ENCODE peak calls at places on chromosomes 2 and 18, in nine cellular contexts. O is erythroblast; D is stimulated activated CD8-positive, alpha-beta memory T cell treated with anti-CD3 and anti-CD28 coated beads, Interleukin-4, amount 100 ng/mL, for 48 hours; M is NCI-H1105; L is NCI-H460; S is effector memory CD8-positive, alpha-beta T cell; X is tibial nerve; U is frontal cortex; E is caudate nucleus. I is an unnamed sample.

GRCh38 chr2:100683231-100683630 is 120.4 kb downstream of the PDCL3 start:
- DNase-seq in O (no peak), D (no peak), M (no peak), L (no peak), S (no peak), X (no peak), U (no peak), E (no peak), I (no peak)

GRCh38 chr2:118710481-118710880 is 137.0 kb downstream of the EN1 start:
- DNase-seq in O (no peak), D (no peak), M (no peak), L (no peak), S (no peak), X (no peak), U (no peak), E (no peak), I (no peak)

GRCh38 chr2:62537814-62538213 is 31.8 kb upstream of the TMEM17 start:
- DNase-seq in O (no peak), D (no peak), M (no peak), L (no peak), S (no peak), X (no peak), U (no peak), E (no peak), I (no peak)

GRCh38 chr18:78814321-78814720 is 165.3 kb upstream of the SALL3 start:
- DNase-seq in O (no peak), D (no peak), M (no peak), L (no peak), S (no peak), X (no peak), U (no peak), E (no peak), I (peak; percentile 54)

GRCh38 chr2:70549064-70549710 is 4.4 kb downstream of the TGFA start:
- DNase-seq in O (no peak), D (no peak), M (no peak), L (no peak), S (no peak), X (no peak), U (no peak), E (no peak), I (no peak)

GRCh38 chr2:174836345-174836999 is 72.2 kb upstream of the CHRNA1 start:
- DNase-seq in O (no peak), D (no peak), M (no peak), L (no peak), S (no peak), X (no peak), U (no peak), E (no peak), I (no peak)

GRCh38 chr2:105515581-105516415 is 116.9 kb upstream of the FHL2 start:
- DNase-seq in O (no peak), D (no peak), M (peak; percentile 58), L (no peak), S (no peak), X (no peak), U (no peak), E (no peak), I (peak; percentile 40)

GRCh38 chr2:158120102-158120501 is 18.4 kb downstream of the UPP2 start:
- DNase-seq in O (no peak), D (no peak), M (no peak), L (no peak), S (no peak), X (no peak), U (no peak), E (no peak), I (no peak)

GRCh38 chr2:43007901-43008300 is 215.5 kb upstream of the HAAO start:
- DNase-seq in O (no peak), D (no peak), M (no peak), L (no peak), S (no peak), X (no peak), U (no peak), E (no peak), I (no peak)

GRCh38 chr2:105330681-105331375 is 1.3 kb upstream of the TGFBRAP1 start:
- DNase-seq in O (peak; percentile 58), D (peak; percentile 34), M (no peak), L (no peak), S (no peak), X (no peak), U (no peak), E (no peak), I (no peak)

GRCh38 chr2:10844083-10844482 is 31.5 kb upstream of the PDIA6 start:
- DNase-seq in O (no peak), D (no peak), M (no peak), L (peak; percentile 31), S (no peak), X (no peak), U (no peak), E (peak; percentile 26), I (peak; percentile 76)

GRCh38 chr2:19070866-19071265 is 287.6 kb downstream of the OSR1 start:
- DNase-seq in O (no peak), D (no peak), M (no peak), L (peak; percentile 27), S (no peak), X (no peak), U (no peak), E (no peak), I (no peak)

GRCh38 chr18:74625157-74625556 is 27.5 kb downstream of the ZNF407 start:
- DNase-seq in O (no peak), D (no peak), M (no peak), L (no peak), S (no peak), X (no peak), U (no peak), E (no peak), I (no peak)

GRCh38 chr2:85400951-85401805 is 9.0 kb downstream of the CAPG start:
- DNase-seq in O (no peak), D (no peak), M (no peak), L (no peak), S (no peak), X (no peak), U (no peak), E (no peak), I (no peak)

GRCh38 chr18:59915606-59916005 is 15.8 kb downstream of the PMAIP1 start:
- DNase-seq in O (no peak), D (no peak), M (no peak), L (no peak), S (no peak), X (no peak), U (no peak), E (no peak), I (no peak)

GRCh38 chr2:109703076-109703475 is 88.9 kb downstream of the SOWAHC start:
- DNase-seq in O (no peak), D (no peak), M (no peak), L (no peak), S (no peak), X (no peak), U (no peak), E (no peak), I (no peak)

GRCh38 chr18:9707381-9708056 is 582 bp upstream of the RAB31 start:
- DNase-seq in O (no peak), D (no peak), M (no peak), L (no peak), S (no peak), X (no peak), U (no peak), E (no peak), I (no peak)

GRCh38 chr2:128395640-128396499 is 77.2 kb upstream of the HS6ST1 start:
- DNase-seq in O (no peak), D (no peak), M (no peak), L (no peak), S (no peak), X (no peak), U (no peak), E (no peak), I (no peak)

GRCh38 chr2:46015671-46016070 is 281.5 kb upstream of the EPAS1 start:
- DNase-seq in O (no peak), D (no peak), M (no peak), L (no peak), S (no peak), X (no peak), U (no peak), E (no peak), I (no peak)

I was measured in lung.